ENCODE peak calls at places on chromosomes 7 and 10, in eight cellular contexts. B is Peyer's patch; S is colonic mucosa; A is tibial artery; M is uterus; Y is GM23338; L is cardiac muscle cell; R is CD8-positive, alpha-beta memory T cell. J is an unnamed sample. For H3K4me1, the result is how much of the 10 kb centered on the place peaks cover.

GRCh38 chr10:120749032-120749431 is 102.1 kb upstream of the WDR11 start:
- DNase-seq in S (no peak), L (no peak), B (no peak), R (no peak), M (no peak), A (no peak), Y (no peak), J (no peak)

GRCh38 chr10:1380075-1380793 is 324.0 kb downstream of the WDR37 start:
- DNase-seq in B (peak), M (no peak), A (peak), Y (no peak), L (no peak), S (peak), R (no peak), J (no peak)

GRCh38 chr7:1697499-1698125 is 27.5 kb downstream of the ELFN1 start:
- DNase-seq in Y (no peak), R (peak), L (no peak), M (no peak), B (no peak), S (no peak), A (peak), J (no peak)

GRCh38 chr10:73159038-73159648 is 8.7 kb downstream of the ECD start:
- DNase-seq in R (peak), S (peak), B (peak), L (peak), A (peak), Y (peak), M (peak), J (peak)

GRCh38 chr7:65471587-65471986 is 97.9 kb downstream of the ZNF92 start:
- DNase-seq in B (no peak), S (no peak), Y (no peak), A (no peak), M (no peak), R (no peak), L (no peak), J (no peak)

GRCh38 chr7:135490783-135491182 is 19.1 kb downstream of the CNOT4 start:
- DNase-seq in B (no peak), R (no peak), A (no peak), M (no peak), S (peak), Y (no peak), L (peak), J (no peak)

GRCh38 chr7:41880107-41880506 is 177.2 kb upstream of the INHBA start:
- DNase-seq in Y (no peak), R (no peak), L (peak), B (no peak), S (no peak), A (no peak), M (no peak), J (no peak)

GRCh38 chr7:157507987-157508386 is 171.2 kb downstream of the DNAJB6 start:
- DNase-seq in B (no peak), M (no peak), S (no peak), Y (no peak), L (no peak), A (no peak), R (no peak), J (no peak)

GRCh38 chr7:2307690-2308107 is 6.5 kb downstream of the SNX8 start:
- DNase-seq in M (no peak), A (no peak), L (no peak), R (no peak), S (no peak), Y (no peak), B (peak), J (no peak)

GRCh38 chr10:61063035-61063434 is 119.0 kb upstream of the RHOBTB1 start:
- DNase-seq in R (no peak), L (no peak), M (peak), B (no peak), Y (no peak), S (peak), A (no peak), J (no peak)

GRCh38 chr10:107440741-107441140 is 276.2 kb upstream of the SORCS1 start:
- DNase-seq in B (no peak), M (no peak), L (no peak), S (no peak), A (no peak), R (no peak), Y (no peak), J (no peak)

GRCh38 chr10:17120711-17121110 is 8.9 kb downstream of the CUBN start:
- DNase-seq in Y (no peak), R (no peak), L (no peak), S (no peak), A (no peak), M (no peak), B (no peak), J (no peak)

GRCh38 chr7:107966701-107967100 is 36.3 kb downstream of the LAMB1 start:
- DNase-seq in R (no peak), L (peak), S (no peak), Y (peak), M (no peak), B (no peak), A (no peak), J (no peak)

GRCh38 chr10:61822781-61823230 is 78.7 kb upstream of the ARID5B start:
- DNase-seq in R (no peak), Y (no peak), B (no peak), M (no peak), S (no peak), L (no peak), A (no peak), J (no peak)

GRCh38 chr7:7639847-7640220 is 718 bp upstream of the UMAD1 start:
- DNase-seq in R (peak), S (peak), M (no peak), L (no peak), A (no peak), Y (no peak), B (peak), J (no peak)

GRCh38 chr7:33757563-33758165 is 147.7 kb upstream of the BMPER start:
- DNase-seq in Y (peak), S (peak), A (no peak), L (peak), B (peak), M (no peak), R (no peak), J (no peak)

GRCh38 chr10:69865450-69865849 is 63.7 kb downstream of the COL13A1 start:
- DNase-seq in R (no peak), M (no peak), A (no peak), Y (no peak), L (no peak), S (no peak), B (no peak), J (no peak)

GRCh38 chr7:40763319-40764287 is 628.8 kb downstream of the SUGCT start:
- DNase-seq in A (no peak), Y (no peak), R (no peak), S (no peak), L (no peak), B (no peak), M (no peak), J (no peak)

GRCh38 chr7:106071999-106072714 is 40.0 kb downstream of the SYPL1 start:
- DNase-seq in Y (no peak), B (no peak), S (peak), M (no peak), R (no peak), L (peak), A (no peak), J (no peak)

GRCh38 chr7:106069471-106070200 is 42.5 kb downstream of the SYPL1 start:
- DNase-seq in Y (no peak), A (no peak), S (no peak), B (no peak), M (no peak), L (no peak), R (no peak), J (no peak)

GRCh38 chr7:106071356-106071998 is 40.6 kb downstream of the SYPL1 start:
- DNase-seq in R (no peak), M (no peak), L (no peak), A (no peak), B (peak), S (peak), Y (no peak), J (peak)

GRCh38 chr7:106070201-106070551 is 41.9 kb downstream of the SYPL1 start:
- DNase-seq in B (no peak), Y (no peak), M (no peak), L (no peak), A (no peak), R (no peak), S (no peak), J (no peak)

DNA sequence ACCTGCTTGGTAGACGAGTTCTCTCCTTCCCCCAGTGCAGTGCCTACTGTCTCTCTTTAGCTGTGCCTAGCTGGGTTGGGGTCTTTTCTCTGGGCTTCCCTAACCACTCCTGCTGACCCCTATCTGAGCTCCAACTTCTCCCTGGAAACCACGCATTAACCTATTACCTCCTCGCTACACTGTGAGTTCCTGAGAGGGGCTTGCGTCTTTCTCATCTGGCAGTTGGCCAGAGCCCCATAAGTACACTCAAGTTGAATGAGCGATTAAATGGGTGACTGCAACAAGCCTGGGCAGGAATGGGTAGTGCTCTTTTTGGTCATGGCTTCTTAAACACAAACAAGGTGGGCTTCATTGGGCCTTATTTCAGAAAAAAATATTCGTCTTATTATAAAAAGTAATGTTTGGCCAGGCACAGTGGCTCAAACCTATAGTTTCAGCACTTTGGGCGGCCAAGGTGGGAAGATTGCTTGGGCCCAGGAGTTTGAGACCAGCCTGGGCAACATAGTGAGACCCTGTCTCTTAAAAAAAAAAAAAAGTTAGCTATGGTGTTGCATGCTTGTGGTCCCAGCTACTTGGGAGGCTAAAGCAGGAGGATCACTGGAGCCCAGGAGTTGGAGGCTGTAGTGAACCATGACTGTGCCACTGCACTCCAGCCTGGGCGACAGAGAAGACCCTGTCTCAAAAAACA is 41.4 kb downstream of the SYPL1 start:
- DNase-seq in M (no peak), A (no peak), L (no peak), B (no peak), S (no peak), Y (no peak), R (no peak), J (no peak)
- H3K4me1 ChIP-seq in M (under half), A (under half), L (under half), B (under half), S (under half), Y (under half), R (under half), J (under half)

GRCh38 chr10:71980181-71981023 is 16.2 kb downstream of the CHST3 start:
- DNase-seq in M (peak), R (no peak), S (no peak), A (peak), L (no peak), Y (no peak), B (no peak), J (no peak)
- H3K4me1 ChIP-seq in M (under half), R (under half), S (under half), A (half or more), L (under half), Y (under half), B (under half), J (under half)

GRCh38 chr10:6170638-6171037 is 32.1 kb upstream of the PFKFB3 start:
- DNase-seq in R (no peak), M (no peak), Y (no peak), S (peak), B (no peak), L (no peak), A (no peak), J (peak)
- H3K4me1 ChIP-seq in R (under half), M (under half), Y (under half), S (under half), B (under half), L (under half), A (under half), J (under half)

GRCh38 chr10:34758447-34758996 is 56.6 kb downstream of the PARD3 start:
- DNase-seq in S (peak), L (no peak), Y (no peak), M (no peak), B (no peak), R (no peak), A (no peak), J (no peak)

GRCh38 chr10:34759161-34759836 is 55.8 kb downstream of the PARD3 start:
- DNase-seq in B (no peak), R (no peak), S (no peak), Y (no peak), A (no peak), M (no peak), L (no peak), J (no peak)

GRCh38 chr10:34757933-34758332 is 57.2 kb downstream of the PARD3 start:
- DNase-seq in A (no peak), S (no peak), M (no peak), R (no peak), Y (no peak), L (no peak), B (no peak), J (no peak)

GRCh38 chr10:34759837-34760215 is 55.3 kb downstream of the PARD3 start:
- DNase-seq in R (no peak), Y (no peak), B (no peak), L (no peak), A (no peak), S (no peak), M (no peak), J (no peak)

GRCh38 chr10:34756584-34756983 is 58.5 kb downstream of the PARD3 start:
- DNase-seq in Y (no peak), B (no peak), S (no peak), M (no peak), L (no peak), R (no peak), A (no peak), J (no peak)
- H3K4me1 ChIP-seq in Y (under half), B (under half), S (under half), M (under half), L (under half), R (under half), A (under half), J (under half)

DNA sequence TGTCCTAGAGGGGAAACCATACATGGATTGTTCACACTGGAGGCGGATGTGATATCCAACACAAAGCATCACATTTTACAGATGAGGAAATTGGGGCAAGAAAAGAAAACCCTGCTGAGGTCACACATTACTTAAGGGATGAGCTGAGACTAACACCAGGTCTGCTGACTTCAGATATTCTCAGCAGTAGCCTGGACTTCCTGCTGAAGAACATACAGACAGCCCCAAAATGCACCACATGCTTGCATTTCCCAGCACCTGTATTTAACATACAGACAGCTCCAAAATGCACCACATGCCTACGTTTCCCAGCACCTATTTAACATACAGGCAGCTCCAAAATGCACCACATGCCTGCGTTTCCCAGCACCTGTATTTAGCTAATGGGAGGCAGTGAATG is 11.2 kb downstream of the GIMAP5 start:
- DNase-seq in A (no peak), S (no peak), B (no peak), L (no peak), Y (no peak), M (no peak), R (no peak), J (no peak)
- H3K4me1 ChIP-seq in A (under half), S (under half), B (under half), L (under half), Y (under half), M (under half), R (half or more), J (under half)

GRCh38 chr7:30596043-30596641 is 1.5 kb downstream of the GARS1 start:
- DNase-seq in A (no peak), S (peak), B (no peak), L (no peak), R (no peak), Y (peak), M (no peak), J (peak)

GRCh38 chr7:30596721-30597120 is 2.0 kb downstream of the GARS1 start:
- DNase-seq in M (no peak), Y (no peak), S (no peak), A (no peak), B (no peak), L (no peak), R (no peak), J (no peak)

GRCh38 chr7:30594540-30595460 is at the start of gene GARS1:
- DNase-seq in Y (peak), S (peak), M (peak), L (peak), R (peak), A (peak), B (peak), J (peak)

GRCh38 chr7:30594055-30594539 is 581 bp upstream of the GARS1 start:
- DNase-seq in R (no peak), M (peak), B (peak), L (no peak), A (peak), Y (peak), S (peak), J (peak)

DNA sequence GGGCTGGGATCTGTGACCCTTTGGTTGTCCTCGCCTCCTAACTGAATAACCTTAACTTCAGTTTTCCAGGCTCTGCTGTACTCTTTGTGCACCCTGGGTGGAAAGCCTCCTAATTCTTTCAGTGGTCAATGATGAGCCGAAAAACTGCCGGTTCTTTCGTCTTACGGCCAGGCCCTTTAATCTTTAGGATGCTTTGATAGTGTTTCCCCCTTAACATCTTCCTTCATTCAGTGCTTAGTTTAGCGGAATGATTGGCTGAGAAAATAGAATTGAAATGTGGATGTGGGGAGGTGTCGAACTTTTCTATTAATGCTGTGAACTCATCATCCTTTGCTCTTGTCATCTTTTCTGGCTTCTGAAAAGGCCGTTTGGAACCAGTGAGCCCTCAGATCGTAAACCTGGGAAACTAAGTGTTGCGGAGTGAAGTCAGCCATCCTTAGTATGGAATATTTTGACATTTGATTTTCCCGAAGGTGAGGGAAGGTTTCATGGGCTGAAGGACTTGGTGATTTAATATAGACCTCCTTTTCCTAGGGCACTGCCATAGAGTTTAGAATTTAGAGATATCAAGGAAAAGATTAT is 874 bp downstream of the GARS1 start:
- DNase-seq in Y (peak), A (no peak), M (no peak), S (peak), B (no peak), R (no peak), L (no peak), J (no peak)
- H3K4me1 ChIP-seq in Y (under half), A (under half), M (under half), S (under half), B (under half), R (under half), L (under half), J (under half)

GRCh38 chr10:74207681-74208080 is 56.7 kb downstream of the ADK start:
- DNase-seq in R (no peak), L (no peak), B (no peak), M (no peak), S (no peak), Y (no peak), A (no peak), J (no peak)

GRCh38 chr10:74208081-74208480 is 57.1 kb downstream of the ADK start:
- DNase-seq in S (peak), B (no peak), A (no peak), L (no peak), R (no peak), Y (peak), M (no peak), J (peak)

GRCh38 chr10:74213571-74214162 is 62.6 kb downstream of the ADK start:
- DNase-seq in R (peak), Y (peak), M (no peak), S (peak), L (peak), B (peak), A (no peak), J (no peak)

GRCh38 chr10:74208997-74209396 is 58.0 kb downstream of the ADK start:
- DNase-seq in L (no peak), M (no peak), B (no peak), A (no peak), R (no peak), Y (no peak), S (no peak), J (no peak)

GRCh38 chr10:74213019-74213418 is 62.0 kb downstream of the ADK start:
- DNase-seq in Y (no peak), S (no peak), L (no peak), M (no peak), B (no peak), A (no peak), R (no peak), J (no peak)
- H3K4me1 ChIP-seq in Y (under half), S (under half), L (under half), M (under half), B (under half), A (under half), R (under half), J (under half)

J was measured in mucosa of descending colon.